ENCODE peak calls at places on chromosomes 5 and 9, in ten cellular contexts. F is hypothalamus; Y is activated T-helper 1 cell treated with Interleukin-2 at 50 U/mL for 16 hours; B is naive thymus-derived CD8-positive, alpha-beta T cell; R is MM.1S; P is left colon; S is progenitor cell of endocrine pancreas; V is activated naive CD8-positive, alpha-beta T cell treated with anti-CD3 and anti-CD28 coated beads, Interleukin-2, amount 50 U/mL, for 24 hours; N is amniotic stem cell; O is COR-L47. I is an unnamed sample.

GRCh38 chr5:111937091-111937490 is 180.1 kb upstream of the NREP start:
- DNase-seq in V (no peak), R (no peak), S (no peak), O (no peak), P (no peak), Y (no peak), F (no peak), B (no peak), N (no peak), I (no peak)

GRCh38 chr9:93110400-93110855 is 14.4 kb downstream of the CARD19 start:
- DNase-seq in V (no peak), R (no peak), N (no peak), Y (no peak), S (no peak), B (no peak), O (no peak), F (no peak), P (peak), I (peak)

GRCh38 chr5:59665086-59665831 is 228.3 kb downstream of the PDE4D start:
- DNase-seq in V (no peak), Y (no peak), N (no peak), B (no peak), R (no peak), F (no peak), O (no peak), S (no peak), P (no peak), I (no peak)

GRCh38 chr5:154740483-154740882 is 14.7 kb upstream of the LARP1 start:
- DNase-seq in V (no peak), B (no peak), F (peak), O (no peak), P (peak), Y (no peak), R (no peak), S (no peak), N (no peak), I (no peak)

GRCh38 chr9:134473353-134474057 is 147.2 kb downstream of the RXRA start:
- DNase-seq in R (no peak), B (no peak), V (no peak), S (no peak), N (no peak), F (no peak), Y (no peak), O (no peak), P (no peak), I (no peak)

GRCh38 chr5:96616801-96617200 is 45.4 kb upstream of the CAST start:
- DNase-seq in P (peak), S (no peak), Y (no peak), V (no peak), N (no peak), O (no peak), F (no peak), R (no peak), B (no peak), I (no peak)

GRCh38 chr5:138352722-138353549 is 451 bp downstream of the KDM3B start:
- DNase-seq in V (peak), O (no peak), S (peak), R (peak), P (peak), N (no peak), B (peak), F (peak), Y (peak), I (peak)

GRCh38 chr5:128279345-128279744 is 195.8 kb downstream of the SLC12A2 start:
- DNase-seq in V (no peak), P (no peak), F (no peak), O (no peak), B (no peak), N (no peak), S (no peak), Y (no peak), R (no peak), I (no peak)

GRCh38 chr5:59007460-59008063 is 424.7 kb downstream of the RAB3C start:
- DNase-seq in R (peak), P (no peak), S (no peak), O (peak), Y (no peak), V (no peak), F (no peak), N (no peak), B (no peak), I (no peak)

GRCh38 chr9:83204047-83204446 is 141.1 kb upstream of the RASEF start:
- DNase-seq in Y (no peak), O (no peak), S (no peak), V (no peak), N (no peak), F (no peak), R (no peak), B (no peak), P (no peak), I (no peak)

GRCh38 chr5:76942581-76942980 is 10.3 kb upstream of the CRHBP start:
- DNase-seq in O (no peak), P (no peak), Y (no peak), V (no peak), S (no peak), F (no peak), B (no peak), N (no peak), R (no peak), I (no peak)

GRCh38 chr5:96699186-96699820 is 37.1 kb downstream of the CAST start:
- DNase-seq in N (no peak), O (no peak), Y (no peak), V (no peak), S (no peak), F (no peak), B (no peak), P (no peak), R (no peak), I (no peak)

GRCh38 chr5:138601444-138601843 is 26.2 kb upstream of the HSPA9 start:
- DNase-seq in Y (no peak), S (no peak), N (peak), R (no peak), P (no peak), F (no peak), B (no peak), V (no peak), O (no peak), I (no peak)

GRCh38 chr5:98768160-98769005 is 5.1 kb upstream of the RGMB start:
- DNase-seq in N (peak), B (no peak), F (peak), V (peak), R (peak), S (peak), Y (no peak), O (peak), P (no peak), I (no peak)

GRCh38 chr5:57895766-57896165 is 413.2 kb upstream of the ACTBL2 start:
- DNase-seq in B (no peak), P (no peak), F (no peak), O (no peak), N (no peak), Y (no peak), V (no peak), S (no peak), R (no peak), I (no peak)

GRCh38 chr5:75072066-75072465 is 19.7 kb upstream of the GCNT4 start:
- DNase-seq in R (no peak), F (no peak), V (no peak), Y (no peak), S (no peak), B (no peak), N (no peak), O (no peak), P (no peak), I (no peak)